ENCODE peak calls at places on chromosomes 6 and 20, in eight cellular contexts. A is sigmoid colon, R is psoas muscle, J is fibroblast of lung, C is suprapubic skin, L is GM12878, O is IMR-90, T is endodermal cell. Y is an unnamed sample. For H3K4me1, the result is how much of the 10 kb centered on the place peaks cover.

GRCh38 chr6:29451471-29452193 is 5.2 kb downstream of the OR11A1 start:
- DNase-seq in A (no peak), R (no peak), O (no peak), L (no peak), J (no peak), T (no peak), C (no peak), Y (no peak)

GRCh38 chr6:37785002-37785687 is 34.4 kb upstream of the ZFAND3 start:
- DNase-seq in A (no peak), J (no peak), L (no peak), C (no peak), T (peak), O (no peak), R (no peak), Y (no peak)

GRCh38 chr20:59809630-59810375 is 123.6 kb downstream of the SYCP2 start:
- DNase-seq in J (no peak), L (no peak), R (no peak), T (no peak), C (peak), O (no peak), A (no peak), Y (no peak)

GRCh38 chr6:20154778-20155177 is 57.5 kb downstream of the MBOAT1 start:
- DNase-seq in T (no peak), L (no peak), O (no peak), C (no peak), R (no peak), J (no peak), A (no peak), Y (no peak)

GRCh38 chr20:53157443-53158408 is 185.6 kb downstream of the TSHZ2 start:
- DNase-seq in J (peak), C (peak), L (no peak), A (no peak), O (peak), R (peak), T (peak), Y (no peak)

GRCh38 chr6:34205466-34205865 is 31.2 kb upstream of the HMGA1 start:
- DNase-seq in T (peak), R (peak), C (no peak), O (peak), J (no peak), A (no peak), L (no peak), Y (no peak)

GRCh38 chr6:148289153-148289552 is 53.5 kb upstream of the SASH1 start:
- DNase-seq in L (no peak), T (no peak), O (no peak), C (no peak), A (no peak), J (no peak), R (no peak), Y (no peak)

GRCh38 chr6:142331601-142332000 is 29.8 kb downstream of the ADGRG6 start:
- DNase-seq in T (no peak), L (no peak), O (no peak), R (no peak), C (no peak), A (no peak), J (no peak), Y (no peak)

GRCh38 chr6:32195652-32195901 is 3.1 kb upstream of the GPSM3 start:
- DNase-seq in L (peak), R (peak), C (peak), J (peak), T (peak), O (peak), A (peak), Y (peak)

GRCh38 chr6:129929433-129929832 is 68.3 kb upstream of the TMEM244 start:
- DNase-seq in A (no peak), J (peak), O (peak), R (no peak), C (no peak), L (no peak), T (no peak), Y (no peak)

GRCh38 chr6:146598785-146599405 is at the start of gene ADGB:
- DNase-seq in L (no peak), O (peak), C (peak), J (peak), A (no peak), R (peak), T (peak), Y (peak)

GRCh38 chr6:165662671-165663282 is at the start of gene PDE10A:
- DNase-seq in O (peak), R (no peak), T (peak), J (peak), L (no peak), A (peak), C (no peak), Y (peak)

GRCh38 chr6:40171343-40171742 is 237.1 kb upstream of the MOCS1 start:
- DNase-seq in O (no peak), L (no peak), T (no peak), C (no peak), J (no peak), R (no peak), A (no peak), Y (no peak)

GRCh38 chr20:1225263-1225728 is 548 bp upstream of the RAD21L1 start:
- DNase-seq in J (no peak), C (no peak), A (no peak), O (no peak), T (no peak), L (no peak), R (no peak), Y (no peak)

GRCh38 chr6:33993091-33993490 is 152.8 kb downstream of the GRM4 start:
- DNase-seq in L (no peak), T (peak), O (no peak), R (no peak), A (no peak), C (peak), J (no peak), Y (no peak)

GRCh38 chr20:11431613-11432012 is 486.1 kb upstream of the BTBD3 start:
- DNase-seq in J (peak), L (no peak), R (no peak), C (no peak), A (no peak), O (no peak), T (no peak), Y (no peak)

GRCh38 chr20:53409177-53409576 is 184.5 kb downstream of the ZNF217 start:
- DNase-seq in R (no peak), A (no peak), L (no peak), T (no peak), O (no peak), C (no peak), J (no peak), Y (no peak)

GRCh38 chr6:33933101-33933500 is 129.3 kb upstream of the MLN start:
- DNase-seq in L (no peak), A (no peak), J (no peak), T (no peak), R (no peak), O (no peak), C (no peak), Y (no peak)

GRCh38 chr20:32512047-32512385 is 73.1 kb downstream of the NOL4L start:
- DNase-seq in O (no peak), A (no peak), T (peak), L (no peak), R (no peak), C (peak), J (no peak), Y (no peak)

GRCh38 chr6:18102783-18103509 is 19.5 kb downstream of the NHLRC1 start:
- DNase-seq in J (no peak), R (no peak), L (no peak), C (no peak), A (no peak), T (no peak), O (no peak), Y (no peak)

GRCh38 chr6:21109421-21110178 is 484.0 kb upstream of the SOX4 start:
- DNase-seq in J (peak), O (peak), R (no peak), T (no peak), C (no peak), L (peak), A (no peak), Y (no peak)

GRCh38 chr6:18507018-18507415 is 119.9 kb downstream of the RNF144B start:
- DNase-seq in R (no peak), A (no peak), C (no peak), T (no peak), J (no peak), O (no peak), L (no peak), Y (no peak)

GRCh38 chr6:166456360-166457156 is 73.8 kb upstream of the MPC1 start:
- DNase-seq in T (peak), R (no peak), J (peak), A (no peak), O (peak), L (peak), C (no peak), Y (peak)

GRCh38 chr6:169383265-169383664 is 129.6 kb upstream of the THBS2 start:
- DNase-seq in A (no peak), J (no peak), T (no peak), O (no peak), C (no peak), R (no peak), L (no peak), Y (no peak)

GRCh38 chr20:571754-572331 is 28.3 kb upstream of the CSNK2A1 start:
- DNase-seq in L (no peak), J (peak), A (peak), O (no peak), R (peak), T (peak), C (peak), Y (peak)

GRCh38 chr6:40349566-40350192 is 237.5 kb downstream of the LRFN2 start:
- DNase-seq in R (no peak), O (no peak), T (peak), A (peak), J (no peak), L (no peak), C (peak), Y (no peak)

GRCh38 chr6:158066161-158066781 is 84.6 kb downstream of the SYNJ2 start:
- DNase-seq in T (peak), J (no peak), A (peak), O (no peak), C (no peak), L (no peak), R (no peak), Y (no peak)
- TF ChIP-seq CTCF in T (no peak), J (no peak), A (no peak), O (no peak), C (no peak), L (no peak), R (no peak), Y (no peak)

GRCh38 chr6:149329529-149329928 is 12.0 kb downstream of the TAB2 start:
- DNase-seq in C (no peak), L (no peak), J (no peak), A (no peak), O (no peak), R (no peak), T (no peak), Y (no peak)
- H3K4me1 ChIP-seq in C (under half), L (under half), J (under half), A (under half), O (under half), R (half or more), T (under half), Y (under half)

GRCh38 chr20:38809942-38810341 is 4.4 kb downstream of the PPP1R16B start:
- DNase-seq in C (no peak), R (no peak), T (peak), A (no peak), J (no peak), L (no peak), O (no peak), Y (no peak)
- H3K4me3 ChIP-seq in C (no peak), R (no peak), T (no peak), A (no peak), J (no peak), L (peak), O (no peak), Y (no peak)

GRCh38 chr20:8663424-8663823 is 405.5 kb upstream of the PLCB4 start:
- DNase-seq in J (no peak), T (no peak), R (no peak), L (no peak), C (no peak), O (no peak), A (no peak), Y (no peak)

GRCh38 chr20:8667306-8667705 is 401.6 kb upstream of the PLCB4 start:
- DNase-seq in O (no peak), A (no peak), C (no peak), T (no peak), L (no peak), R (peak), J (no peak), Y (no peak)

GRCh38 chr20:8662433-8662954 is 406.4 kb upstream of the PLCB4 start:
- DNase-seq in L (no peak), C (no peak), R (no peak), T (no peak), A (no peak), J (no peak), O (no peak), Y (no peak)

GRCh38 chr20:8661229-8662023 is 407.5 kb upstream of the PLCB4 start:
- DNase-seq in C (no peak), O (no peak), J (no peak), R (no peak), L (no peak), T (no peak), A (no peak), Y (no peak)

DNA sequence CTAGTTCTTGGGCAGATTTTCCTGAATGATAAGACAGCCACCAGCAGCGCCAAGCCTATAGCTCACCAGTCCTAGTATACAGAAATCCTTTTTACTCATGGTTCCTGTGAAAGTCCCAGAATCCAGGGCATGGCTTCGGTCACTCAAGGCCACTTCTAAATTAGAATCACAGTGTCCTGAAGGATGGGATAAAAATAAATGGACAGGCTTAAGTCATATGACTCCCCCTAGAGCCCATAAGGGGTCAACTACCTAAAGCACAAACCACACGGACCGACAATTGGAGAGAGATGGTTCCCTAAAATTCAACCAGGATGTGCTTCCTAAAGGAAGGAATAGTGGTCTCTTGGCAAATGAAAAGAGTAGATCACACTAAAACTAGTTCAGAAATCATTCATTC is 404.1 kb upstream of the PLCB4 start:
- DNase-seq in R (no peak), C (no peak), L (no peak), A (no peak), J (no peak), T (no peak), O (no peak), Y (no peak)
- TF ChIP-seq CTCF in R (peak), C (no peak), L (peak), A (no peak), J (no peak), T (peak), O (no peak), Y (no peak)

GRCh38 chr6:2857185-2857579 is 15.5 kb upstream of the SERPINB1 start:
- DNase-seq in L (no peak), A (peak), C (no peak), T (no peak), J (no peak), O (no peak), R (no peak), Y (no peak)

GRCh38 chr6:2859325-2859700 is 17.6 kb upstream of the SERPINB1 start:
- DNase-seq in O (no peak), T (no peak), J (no peak), A (no peak), L (no peak), R (no peak), C (no peak), Y (no peak)

GRCh38 chr6:2857580-2858337 is 16.1 kb upstream of the SERPINB1 start:
- DNase-seq in C (no peak), J (peak), A (no peak), R (no peak), O (peak), T (no peak), L (peak), Y (no peak)

GRCh38 chr6:2861071-2861821 is 19.6 kb upstream of the SERPINB1 start:
- DNase-seq in C (no peak), R (no peak), L (no peak), O (no peak), J (no peak), T (peak), A (no peak), Y (no peak)

DNA sequence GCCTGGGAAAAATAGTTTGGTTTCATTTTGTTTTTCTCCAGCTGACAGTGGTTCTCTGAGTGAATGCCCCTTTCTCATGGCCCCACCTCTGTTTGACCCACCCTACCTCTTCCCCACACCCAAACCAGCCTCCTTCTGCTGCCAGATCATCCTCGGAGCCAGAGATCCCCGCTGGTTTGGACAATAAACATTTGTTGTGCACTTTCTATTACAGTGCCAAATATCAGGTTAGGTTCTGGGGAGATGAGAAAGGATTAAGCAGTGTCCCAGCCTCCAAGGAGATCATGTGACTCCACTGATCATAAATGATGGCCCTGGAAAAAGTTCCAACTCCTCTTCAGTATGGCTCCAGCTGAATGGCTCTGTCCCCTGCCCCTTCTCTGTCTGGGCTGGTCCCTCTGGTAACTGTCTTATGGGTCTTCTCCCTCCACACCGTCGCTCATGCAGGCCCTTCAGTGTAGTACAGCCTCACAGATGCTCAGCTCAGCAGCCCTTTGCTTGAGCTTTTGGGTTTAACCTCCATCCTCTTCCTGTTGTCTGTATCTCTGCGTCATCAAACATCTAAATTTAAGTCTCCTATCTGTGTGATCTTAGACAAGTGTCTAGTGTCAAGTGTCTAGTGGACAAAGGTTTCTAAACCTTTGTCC is 17.1 kb upstream of the SERPINB1 start:
- DNase-seq in C (no peak), A (no peak), R (no peak), O (no peak), J (no peak), L (no peak), T (no peak), Y (no peak)
- H3K4me1 ChIP-seq in C (under half), A (under half), R (under half), O (under half), J (under half), L (half or more), T (under half), Y (under half)

DNA sequence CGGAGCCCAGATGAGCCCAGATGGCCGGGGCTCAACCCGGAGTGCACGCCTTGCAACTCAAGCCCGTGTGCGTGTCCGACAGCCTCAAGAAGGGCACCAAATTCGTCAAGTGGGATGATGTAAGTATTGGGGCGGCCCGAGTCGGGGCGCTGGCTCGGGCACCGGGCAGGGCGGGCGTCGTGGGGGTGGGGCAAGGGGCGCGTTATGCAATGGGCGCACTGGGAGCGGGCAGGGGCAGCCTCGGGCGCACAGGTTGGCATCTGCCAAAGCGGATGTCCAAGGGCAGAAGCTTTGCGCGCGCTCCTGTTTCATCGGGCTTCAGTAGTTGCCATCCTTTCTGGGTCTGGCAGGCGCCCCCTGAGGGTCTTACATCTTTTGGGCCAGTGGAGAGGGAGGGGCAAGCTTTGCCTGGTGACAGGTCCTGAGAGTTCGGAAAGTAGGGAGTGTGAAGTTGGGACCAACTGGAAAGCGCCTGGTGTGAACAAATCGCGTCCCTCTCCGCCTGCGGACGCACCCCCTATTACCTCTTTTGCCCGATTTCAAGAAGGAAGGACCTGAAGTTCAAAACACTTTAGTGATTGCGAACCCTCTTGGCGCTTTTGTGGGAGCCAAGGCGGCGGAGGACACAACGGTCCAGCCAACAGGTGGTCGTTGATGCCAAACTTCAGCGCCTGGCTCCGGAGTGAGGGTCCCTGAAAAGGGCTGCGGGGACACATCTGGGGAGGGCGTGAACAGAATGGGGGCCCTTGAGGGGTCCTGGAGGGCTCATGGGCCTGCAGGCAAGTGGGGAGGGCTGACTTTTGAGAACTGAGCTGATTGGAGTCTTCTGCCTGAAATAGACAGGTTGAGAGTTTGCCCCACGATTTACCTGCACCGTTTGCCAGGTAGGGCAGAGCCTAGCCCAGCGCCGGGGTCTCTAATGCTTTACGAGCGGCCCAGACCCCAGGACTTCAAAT is 844 bp downstream of the PLCB1 start:
- DNase-seq in R (peak), A (peak), J (peak), T (peak), C (peak), O (no peak), L (no peak), Y (peak)
- H3K4me3 ChIP-seq in R (peak), A (peak), J (peak), T (peak), C (peak), O (peak), L (peak), Y (peak)

Y was measured in uterus.